ENCODE peak calls at places on chromosomes 1 and 21, in seven cellular contexts. E is PC-3, T is BJ, I is AG04450, A is fibroblast of lung, G is GM06990, U is A549. D is an unnamed sample.

GRCh38 chr1:36486436-36487335 is 4.0 kb upstream of the CSF3R start:
- DNase-seq in E (peak), T (no peak), I (no peak), A (no peak), G (peak), U (peak), D (peak)

GRCh38 chr1:156652992-156653355 is 11.1 kb downstream of the BCAN start:
- DNase-seq in E (no peak), T (no peak), I (no peak), A (no peak), G (no peak), U (no peak), D (no peak)

GRCh38 chr1:230371923-230372703 is 54.0 kb downstream of the PGBD5 start:
- DNase-seq in E (no peak), T (no peak), I (no peak), A (no peak), G (no peak), U (no peak), D (no peak)

GRCh38 chr21:39313042-39313456 is 383 bp downstream of the BRWD1 start:
- DNase-seq in E (no peak), T (no peak), I (no peak), A (peak), G (no peak), U (no peak), D (no peak)

GRCh38 chr1:182666736-182667135 is 17.7 kb downstream of the RGS8 start:
- DNase-seq in E (no peak), T (no peak), I (no peak), A (peak), G (no peak), U (no peak), D (no peak)

GRCh38 chr1:110480356-110481096 is 29.6 kb downstream of the PROK1 start:
- DNase-seq in E (no peak), T (no peak), I (no peak), A (no peak), G (no peak), U (no peak), D (no peak)

GRCh38 chr1:211735208-211736170 is 60.1 kb upstream of the NEK2 start:
- DNase-seq in E (peak), T (peak), I (peak), A (peak), G (no peak), U (peak), D (peak)

GRCh38 chr1:65193129-65193528 is 45.1 kb downstream of the AK4 start:
- DNase-seq in E (no peak), T (no peak), I (no peak), A (peak), G (no peak), U (no peak), D (no peak)

GRCh38 chr1:235533476-235534168 is 29.4 kb upstream of the B3GALNT2 start:
- DNase-seq in E (peak), T (no peak), I (no peak), A (peak), G (no peak), U (no peak), D (no peak)

GRCh38 chr21:46363698-46364097 is 39.7 kb downstream of the PCNT start:
- DNase-seq in E (no peak), T (no peak), I (no peak), A (no peak), G (no peak), U (no peak), D (no peak)

GRCh38 chr1:34889705-34890104 is 30.2 kb upstream of the SMIM12 start:
- DNase-seq in E (no peak), T (no peak), I (no peak), A (no peak), G (no peak), U (no peak), D (peak)

GRCh38 chr1:54337928-54338327 is 68.3 kb downstream of the SSBP3 start:
- DNase-seq in E (no peak), T (no peak), I (no peak), A (no peak), G (no peak), U (no peak), D (peak)

GRCh38 chr1:214135886-214136285 is 145.1 kb upstream of the SMYD2 start:
- DNase-seq in E (no peak), T (peak), I (no peak), A (peak), G (no peak), U (no peak), D (no peak)

GRCh38 chr1:8987881-8988617 is 38.2 kb downstream of the SLC2A7 start:
- DNase-seq in E (peak), T (no peak), I (no peak), A (peak), G (peak), U (peak), D (peak)

GRCh38 chr1:11708554-11709350 is 17.2 kb downstream of the DRAXIN start:
- DNase-seq in E (peak), T (no peak), I (no peak), A (no peak), G (no peak), U (peak), D (no peak)

GRCh38 chr1:9873992-9874391 is 36.1 kb downstream of the CTNNBIP1 start:
- DNase-seq in E (no peak), T (no peak), I (no peak), A (no peak), G (no peak), U (no peak), D (no peak)

GRCh38 chr1:144101397-144102050 is 129.7 kb upstream of the FAM72C start:
- DNase-seq in E (peak), T (no peak), I (no peak), A (no peak), G (no peak), U (peak), D (no peak)

GRCh38 chr1:74731399-74732052 is 1.3 kb downstream of the CRYZ start:
- DNase-seq in E (peak), T (no peak), I (no peak), A (peak), G (no peak), U (peak), D (no peak)

GRCh38 chr1:24351918-24352637 is 32.9 kb downstream of the GRHL3 start:
- DNase-seq in E (peak), T (no peak), I (no peak), A (peak), G (no peak), U (peak), D (peak)

GRCh38 chr1:15584489-15585363 is at the start of gene AGMAT:
- DNase-seq in E (peak), T (no peak), I (no peak), A (peak), G (peak), U (peak), D (peak)

GRCh38 chr1:36864182-36865079 is 169.9 kb downstream of the GRIK3 start:
- DNase-seq in E (no peak), T (no peak), I (no peak), A (no peak), G (no peak), U (no peak), D (no peak)

GRCh38 chr1:178037510-178038253 is 56.2 kb upstream of the RASAL2 start:
- DNase-seq in E (peak), T (no peak), I (no peak), A (peak), G (peak), U (peak), D (peak)

GRCh38 chr1:9101510-9102146 is 27.3 kb downstream of the GPR157 start:
- DNase-seq in E (peak), T (no peak), I (peak), A (peak), G (no peak), U (peak), D (peak)

GRCh38 chr1:236273358-236273757 is 8.4 kb downstream of the ERO1B start:
- DNase-seq in E (no peak), T (no peak), I (no peak), A (no peak), G (no peak), U (no peak), D (no peak)

GRCh38 chr1:17696417-17697301 is 58.5 kb upstream of the ACTL8 start:
- DNase-seq in E (peak), T (peak), I (peak), A (peak), G (no peak), U (peak), D (peak)

GRCh38 chr1:17561561-17561985 is 22.1 kb downstream of the ARHGEF10L start:
- DNase-seq in E (peak), T (no peak), I (no peak), A (peak), G (no peak), U (no peak), D (no peak)

GRCh38 chr1:38587734-38588133 is 271.8 kb downstream of the RRAGC start:
- DNase-seq in E (no peak), T (no peak), I (no peak), A (no peak), G (no peak), U (no peak), D (no peak)

GRCh38 chr1:28921286-28921869 is 7.0 kb downstream of the EPB41 start:
- DNase-seq in E (peak), T (no peak), I (no peak), A (no peak), G (no peak), U (no peak), D (peak)

GRCh38 chr1:209187589-209187988 is 395.9 kb upstream of the CAMK1G start:
- DNase-seq in E (no peak), T (no peak), I (no peak), A (no peak), G (no peak), U (no peak), D (no peak)

GRCh38 chr1:198528376-198528775 is 12.1 kb downstream of the ATP6V1G3 start:
- DNase-seq in E (peak), T (no peak), I (peak), A (peak), G (no peak), U (no peak), D (peak)

GRCh38 chr1:117466761-117467160 is 99.5 kb downstream of the MAN1A2 start:
- DNase-seq in E (peak), T (no peak), I (no peak), A (peak), G (no peak), U (no peak), D (peak)

GRCh38 chr1:208910161-208910560 is 666.0 kb upstream of the PLXNA2 start:
- DNase-seq in E (no peak), T (no peak), I (no peak), A (no peak), G (no peak), U (no peak), D (no peak)

GRCh38 chr1:53341521-53341895 is 13.6 kb upstream of the LRP8 start:
- DNase-seq in E (no peak), T (no peak), I (no peak), A (no peak), G (no peak), U (no peak), D (no peak)

GRCh38 chr1:16145030-16145987 is 10.6 kb downstream of the EPHA2 start:
- DNase-seq in E (peak), T (no peak), I (peak), A (peak), G (no peak), U (peak), D (peak)

GRCh38 chr1:244204004-244204403 is 152.9 kb downstream of the ZBTB18 start:
- DNase-seq in E (no peak), T (no peak), I (no peak), A (no peak), G (no peak), U (no peak), D (no peak)

GRCh38 chr1:109846846-109847245 is 63.8 kb upstream of the CSF1 start:
- DNase-seq in E (no peak), T (no peak), I (no peak), A (no peak), G (no peak), U (no peak), D (no peak)

GRCh38 chr1:119554188-119554587 is 47.2 kb downstream of the HSD3B1 start:
- DNase-seq in E (no peak), T (no peak), I (peak), A (peak), G (no peak), U (no peak), D (peak)

GRCh38 chr1:77757616-77758015 is 2.0 kb downstream of the USP33 start:
- DNase-seq in E (no peak), T (no peak), I (no peak), A (peak), G (no peak), U (no peak), D (peak)
- H3K4me3 ChIP-seq in E (peak), T (peak), I (peak), A (peak), G (no peak), U (no peak), D (peak)

DNA sequence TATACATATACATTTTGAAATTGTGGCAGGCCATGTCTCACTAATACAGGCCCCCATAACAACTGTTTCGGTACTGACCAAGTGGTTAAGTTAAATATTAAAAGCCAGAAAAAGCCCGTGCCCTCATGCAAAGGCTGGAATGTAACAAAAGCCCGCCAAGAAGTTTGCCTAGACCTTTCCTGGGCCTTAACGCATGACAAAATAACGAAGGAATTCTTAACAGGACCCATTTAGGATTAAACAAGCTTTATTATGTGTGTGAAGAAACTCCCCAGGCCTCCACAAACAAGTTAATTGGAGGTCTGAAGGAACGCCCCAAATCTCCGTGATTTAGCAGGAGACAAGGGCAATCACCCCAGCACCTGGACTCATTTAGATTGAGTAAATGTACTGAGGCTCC is 42.4 kb downstream of the TNFSF4 start:
- DNase-seq in E (no peak), T (no peak), I (no peak), A (no peak), G (no peak), U (no peak), D (no peak)
- TF ChIP-seq CTCF in E (no peak), T (no peak), I (no peak), A (no peak), G (no peak), U (no peak), D (no peak)

DNA sequence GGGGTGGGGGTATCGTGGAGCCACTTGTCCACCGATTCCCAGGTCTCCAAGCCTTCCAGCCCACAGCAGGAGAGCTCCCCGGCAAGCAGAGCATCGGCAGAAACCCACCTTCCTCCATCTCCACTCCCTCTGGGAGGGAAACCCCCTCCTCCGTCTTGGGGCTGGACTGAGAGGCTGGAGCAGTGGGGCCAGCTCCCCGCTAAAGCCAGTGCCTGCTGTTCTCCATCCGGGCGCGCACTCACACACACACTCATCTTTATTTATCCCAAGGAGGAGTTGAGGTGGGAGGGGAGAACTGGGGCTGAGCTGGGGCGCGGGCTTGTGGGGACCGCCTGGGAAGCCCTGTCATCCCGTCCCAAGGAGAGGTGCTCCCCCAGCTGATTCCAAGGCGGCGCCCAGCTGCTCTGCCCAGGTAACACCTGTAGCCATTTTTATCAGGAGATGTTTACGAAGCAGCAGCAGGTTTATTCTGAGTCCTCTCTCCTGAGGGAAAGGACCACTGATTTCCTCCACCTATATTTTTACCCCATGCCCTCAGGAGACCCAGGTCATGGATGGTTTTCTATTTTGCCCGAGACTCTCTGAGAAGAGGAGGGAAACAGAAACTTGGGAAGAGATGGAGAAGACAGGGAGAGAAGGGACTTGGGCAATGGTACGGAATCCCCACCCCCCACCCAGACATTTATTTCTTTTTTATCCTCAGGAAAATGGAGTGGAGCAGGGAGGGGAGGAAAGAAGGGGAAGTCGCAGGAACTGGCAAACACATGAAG is 2.1 kb downstream of the KCNN3 start:
- DNase-seq in E (no peak), T (no peak), I (no peak), A (no peak), G (no peak), U (no peak), D (no peak)
- H3K4me3 ChIP-seq in E (no peak), T (no peak), I (no peak), A (no peak), G (peak), U (no peak), D (peak)

DNA sequence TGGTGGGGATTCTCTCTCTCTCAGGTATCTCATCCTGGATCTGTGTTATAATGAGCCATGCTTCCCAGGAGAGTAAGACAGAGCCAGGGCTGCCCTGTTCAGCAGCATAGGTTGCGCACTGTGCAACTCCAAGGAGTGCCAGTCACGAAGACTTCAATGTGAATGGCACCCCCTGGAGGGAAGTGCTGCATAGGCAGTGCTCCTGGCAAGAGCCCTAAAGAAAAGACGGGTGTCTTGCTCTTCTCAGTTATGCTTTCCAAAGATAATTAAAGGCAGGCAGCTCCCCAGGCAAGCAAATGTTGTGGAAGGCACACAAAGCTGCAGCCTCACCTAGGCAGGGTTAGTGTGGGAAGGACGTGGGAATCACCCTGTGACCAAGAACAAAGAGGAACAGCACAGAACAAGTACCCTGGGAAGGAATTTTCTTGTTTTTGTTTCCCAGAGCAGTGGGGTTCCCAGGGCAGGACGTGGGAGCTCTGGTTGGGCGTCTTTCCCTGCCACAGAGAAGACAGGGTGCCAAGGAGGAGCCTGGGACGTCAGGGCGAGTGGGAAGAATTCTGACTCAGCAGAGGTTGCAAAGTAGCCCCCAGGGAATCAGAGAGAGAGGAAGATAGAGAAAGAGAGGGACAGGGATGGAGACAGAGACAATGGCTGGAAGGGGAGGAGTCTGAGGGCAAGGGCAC is 120.9 kb downstream of the KCNN3 start:
- DNase-seq in E (peak), T (no peak), I (no peak), A (peak), G (no peak), U (peak), D (peak)
- TF ChIP-seq CTCF in E (peak), T (peak), I (peak), A (no peak), G (peak), U (peak), D (peak)

GRCh38 chr1:21174638-21175323 is 1.9 kb downstream of the EIF4G3 start:
- DNase-seq in E (peak), T (no peak), I (peak), A (peak), G (no peak), U (no peak), D (peak)
- H3K4me3 ChIP-seq in E (peak), T (peak), I (peak), A (peak), G (peak), U (peak), D (peak)

DNA sequence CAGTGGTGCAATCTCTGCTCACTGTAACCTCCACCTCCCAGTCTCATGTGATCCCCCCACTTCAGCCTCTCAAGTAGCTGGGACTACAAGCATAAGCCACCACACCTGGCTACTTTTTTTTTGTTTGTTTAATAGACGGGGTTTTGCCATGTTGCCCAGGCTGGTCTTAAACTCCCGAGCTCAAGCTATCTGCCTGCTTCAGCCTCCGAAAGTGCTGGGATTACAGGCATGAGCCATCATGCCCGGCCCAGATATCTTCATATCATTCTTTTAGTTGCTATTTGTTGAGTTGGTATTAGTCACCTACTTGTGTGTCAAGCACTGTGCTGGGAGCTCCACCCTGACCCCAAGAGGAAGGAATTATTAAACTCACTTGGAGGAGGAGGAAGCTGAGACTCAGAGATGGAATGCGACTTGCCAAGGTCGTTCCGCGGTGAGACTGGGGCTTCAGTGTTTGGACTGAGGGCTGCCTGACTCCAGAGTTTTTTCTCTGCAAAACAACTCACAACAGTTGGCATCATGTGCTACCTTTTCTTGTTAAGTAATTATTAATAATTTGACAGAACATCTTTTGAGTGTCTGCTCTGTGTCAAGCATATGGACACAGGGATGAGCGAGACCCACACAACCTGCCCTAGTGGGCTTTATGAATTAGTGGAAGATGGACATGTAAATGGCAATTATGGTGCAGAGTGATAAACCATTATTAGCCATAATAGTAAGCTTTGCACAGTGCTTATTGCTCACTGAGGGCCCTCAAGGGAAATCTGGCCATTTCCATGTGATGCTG is 132.0 kb downstream of the FOXD2 start:
- DNase-seq in E (peak), T (peak), I (peak), A (peak), G (no peak), U (peak), D (peak)
- TF ChIP-seq CTCF in E (peak), T (peak), I (peak), A (peak), G (no peak), U (peak), D (peak)

GRCh38 chr1:43534256-43534655 is 3.6 kb downstream of the PTPRF start:
- DNase-seq in E (no peak), T (no peak), I (no peak), A (no peak), G (no peak), U (no peak), D (no peak)

GRCh38 chr1:43531906-43532584 is 1.4 kb downstream of the PTPRF start:
- DNase-seq in E (peak), T (no peak), I (no peak), A (no peak), G (no peak), U (no peak), D (no peak)

GRCh38 chr1:43532716-43533115 is 2.0 kb downstream of the PTPRF start:
- DNase-seq in E (no peak), T (no peak), I (no peak), A (no peak), G (no peak), U (no peak), D (no peak)

GRCh38 chr1:43531453-43531905 is 796 bp downstream of the PTPRF start:
- DNase-seq in E (peak), T (no peak), I (no peak), A (no peak), G (no peak), U (peak), D (no peak)

GRCh38 chr1:43533615-43534014 is 2.9 kb downstream of the PTPRF start:
- DNase-seq in E (no peak), T (no peak), I (no peak), A (no peak), G (no peak), U (no peak), D (no peak)
- H3K4me3 ChIP-seq in E (no peak), T (no peak), I (no peak), A (no peak), G (no peak), U (no peak), D (no peak)